ENCODE peak calls at places on chromosomes 6 and 20, in seven cellular contexts. One of them, this sample, is unnamed.

GRCh38 chr6:2865270-2866182 is 23.9 kb upstream of the SERPINB1 start:
- DNase-seq in cardiac muscle cell: no peak
- DNase-seq in brain microvascular endothelial cell: no peak
- DNase-seq in breast epithelium: no peak
- DNase-seq in PC-3: no peak
- DNase-seq in HAP-1: no peak
- DNase-seq in lower lobe of right lung: no peak
- DNase-seq in this sample: no peak

GRCh38 chr6:29528300-29528931 is 31.1 kb downstream of the UBD start:
- DNase-seq in lower lobe of right lung: no peak
- DNase-seq in PC-3: no peak
- DNase-seq in HAP-1: no peak
- DNase-seq in brain microvascular endothelial cell: no peak
- DNase-seq in breast epithelium: no peak
- DNase-seq in cardiac muscle cell: no peak
- DNase-seq in this sample: no peak

GRCh38 chr6:134630468-134631180 is 312.7 kb upstream of the SGK1 start:
- DNase-seq in cardiac muscle cell: no peak
- DNase-seq in HAP-1: no peak
- DNase-seq in lower lobe of right lung: no peak
- DNase-seq in brain microvascular endothelial cell: no peak
- DNase-seq in PC-3: no peak
- DNase-seq in breast epithelium: no peak
- DNase-seq in this sample: no peak

GRCh38 chr6:107670792-107671199 is 153.3 kb downstream of the SCML4 start:
- DNase-seq in breast epithelium: no peak
- DNase-seq in PC-3: peak; percentile 32
- DNase-seq in lower lobe of right lung: peak; percentile 71
- DNase-seq in cardiac muscle cell: peak; percentile 22
- DNase-seq in brain microvascular endothelial cell: peak; percentile 20
- DNase-seq in HAP-1: peak; percentile 28
- DNase-seq in this sample: no peak

GRCh38 chr6:36025932-36026327 is 1.5 kb upstream of the SLC26A8 start:
- DNase-seq in HAP-1: no peak
- DNase-seq in brain microvascular endothelial cell: peak; percentile 14
- DNase-seq in lower lobe of right lung: no peak
- DNase-seq in cardiac muscle cell: peak; percentile 19
- DNase-seq in breast epithelium: no peak
- DNase-seq in PC-3: peak; percentile 26
- DNase-seq in this sample: peak; percentile 39

GRCh38 chr6:127119361-127120108 is 1.1 kb downstream of the RSPO3 start:
- DNase-seq in breast epithelium: peak; percentile 50
- DNase-seq in lower lobe of right lung: peak; percentile 48
- DNase-seq in PC-3: no peak
- DNase-seq in brain microvascular endothelial cell: no peak
- DNase-seq in HAP-1: no peak
- DNase-seq in cardiac muscle cell: peak; percentile 42
- DNase-seq in this sample: no peak

GRCh38 chr20:22523499-22524392 is 60.6 kb downstream of the FOXA2 start:
- DNase-seq in lower lobe of right lung: no peak
- DNase-seq in cardiac muscle cell: no peak
- DNase-seq in PC-3: peak; percentile 82
- DNase-seq in breast epithelium: no peak
- DNase-seq in HAP-1: no peak
- DNase-seq in brain microvascular endothelial cell: no peak
- DNase-seq in this sample: no peak

GRCh38 chr20:49319204-49319809 is 41.5 kb upstream of the ZNFX1 start:
- DNase-seq in PC-3: no peak
- DNase-seq in brain microvascular endothelial cell: no peak
- DNase-seq in cardiac muscle cell: no peak
- DNase-seq in breast epithelium: no peak
- DNase-seq in lower lobe of right lung: no peak
- DNase-seq in HAP-1: no peak
- DNase-seq in this sample: no peak

GRCh38 chr20:50762435-50763201 is 31.2 kb downstream of the PARD6B start:
- DNase-seq in PC-3: peak; percentile 74
- DNase-seq in lower lobe of right lung: peak; percentile 60
- DNase-seq in HAP-1: no peak
- DNase-seq in breast epithelium: peak; percentile 87
- DNase-seq in brain microvascular endothelial cell: peak; percentile 52
- DNase-seq in cardiac muscle cell: no peak
- DNase-seq in this sample: no peak

GRCh38 chr6:21886601-21887091 is 293.1 kb downstream of the SOX4 start:
- DNase-seq in brain microvascular endothelial cell: peak; percentile 27
- DNase-seq in lower lobe of right lung: no peak
- DNase-seq in PC-3: peak; percentile 33
- DNase-seq in HAP-1: no peak
- DNase-seq in cardiac muscle cell: no peak
- DNase-seq in breast epithelium: no peak
- DNase-seq in this sample: no peak

GRCh38 chr20:52303281-52303950 is 111.8 kb upstream of the ZFP64 start:
- DNase-seq in lower lobe of right lung: no peak
- DNase-seq in PC-3: no peak
- DNase-seq in brain microvascular endothelial cell: no peak
- DNase-seq in HAP-1: no peak
- DNase-seq in cardiac muscle cell: no peak
- DNase-seq in breast epithelium: no peak
- DNase-seq in this sample: no peak

GRCh38 chr6:137834508-137834907 is 32.6 kb upstream of the TNFAIP3 start:
- DNase-seq in PC-3: no peak
- DNase-seq in brain microvascular endothelial cell: no peak
- DNase-seq in cardiac muscle cell: no peak
- DNase-seq in breast epithelium: no peak
- DNase-seq in lower lobe of right lung: no peak
- DNase-seq in HAP-1: no peak
- DNase-seq in this sample: no peak

GRCh38 chr6:108800510-108800909 is 47.7 kb upstream of the ARMC2 start:
- DNase-seq in breast epithelium: no peak
- DNase-seq in cardiac muscle cell: no peak
- DNase-seq in PC-3: no peak
- DNase-seq in brain microvascular endothelial cell: no peak
- DNase-seq in HAP-1: peak; percentile 72
- DNase-seq in lower lobe of right lung: no peak
- DNase-seq in this sample: no peak

GRCh38 chr6:53906842-53907241 is 112.0 kb downstream of the LRRC1 start:
- DNase-seq in HAP-1: no peak
- DNase-seq in lower lobe of right lung: no peak
- DNase-seq in brain microvascular endothelial cell: no peak
- DNase-seq in PC-3: no peak
- DNase-seq in cardiac muscle cell: no peak
- DNase-seq in breast epithelium: no peak
- DNase-seq in this sample: no peak

GRCh38 chr6:90375681-90376439 is 79.2 kb upstream of the BACH2 start:
- DNase-seq in brain microvascular endothelial cell: peak; percentile 71
- DNase-seq in HAP-1: no peak
- DNase-seq in PC-3: peak; percentile 79
- DNase-seq in lower lobe of right lung: no peak
- DNase-seq in cardiac muscle cell: no peak
- DNase-seq in breast epithelium: no peak
- DNase-seq in this sample: no peak

GRCh38 chr20:51272392-51272791 is 249.5 kb upstream of the KCNG1 start:
- DNase-seq in HAP-1: no peak
- DNase-seq in brain microvascular endothelial cell: peak; percentile 59
- DNase-seq in PC-3: no peak
- DNase-seq in lower lobe of right lung: no peak
- DNase-seq in breast epithelium: no peak
- DNase-seq in cardiac muscle cell: no peak
- DNase-seq in this sample: no peak

GRCh38 chr6:157172088-157172768 is 151.1 kb downstream of the TMEM242 start:
- DNase-seq in HAP-1: no peak
- DNase-seq in PC-3: no peak
- DNase-seq in breast epithelium: no peak
- DNase-seq in brain microvascular endothelial cell: no peak
- DNase-seq in cardiac muscle cell: no peak
- DNase-seq in lower lobe of right lung: no peak
- DNase-seq in this sample: no peak

GRCh38 chr6:99393366-99393697 is 663 bp downstream of the COQ3 start:
- DNase-seq in cardiac muscle cell: no peak
- DNase-seq in breast epithelium: no peak
- DNase-seq in PC-3: no peak
- DNase-seq in lower lobe of right lung: no peak
- DNase-seq in HAP-1: no peak
- DNase-seq in brain microvascular endothelial cell: no peak
- DNase-seq in this sample: no peak

GRCh38 chr20:3669710-3670367 is 6.6 kb upstream of the GFRA4 start:
- DNase-seq in breast epithelium: no peak
- DNase-seq in PC-3: no peak
- DNase-seq in HAP-1: no peak
- DNase-seq in brain microvascular endothelial cell: no peak
- DNase-seq in lower lobe of right lung: no peak
- DNase-seq in cardiac muscle cell: no peak
- DNase-seq in this sample: no peak

GRCh38 chr6:157317129-157317814 is 6.0 kb downstream of the TMEM242 start:
- DNase-seq in cardiac muscle cell: no peak
- DNase-seq in brain microvascular endothelial cell: peak; percentile 95
- DNase-seq in PC-3: peak; percentile 91
- DNase-seq in HAP-1: no peak
- DNase-seq in lower lobe of right lung: no peak
- DNase-seq in breast epithelium: peak; percentile 78
- DNase-seq in this sample: no peak

GRCh38 chr6:143037470-143037869 is 23.2 kb upstream of the AIG1 start:
- DNase-seq in breast epithelium: no peak
- DNase-seq in PC-3: no peak
- DNase-seq in brain microvascular endothelial cell: no peak
- DNase-seq in lower lobe of right lung: no peak
- DNase-seq in HAP-1: no peak
- DNase-seq in cardiac muscle cell: no peak
- DNase-seq in this sample: no peak

GRCh38 chr6:20379231-20379630 is 22.4 kb upstream of the E2F3 start:
- DNase-seq in breast epithelium: no peak
- DNase-seq in PC-3: no peak
- DNase-seq in lower lobe of right lung: no peak
- DNase-seq in cardiac muscle cell: no peak
- DNase-seq in brain microvascular endothelial cell: no peak
- DNase-seq in HAP-1: no peak
- DNase-seq in this sample: no peak

GRCh38 chr20:11140359-11140758 is 466.6 kb upstream of the JAG1 start:
- DNase-seq in brain microvascular endothelial cell: peak; percentile 87
- DNase-seq in PC-3: peak; percentile 96
- DNase-seq in breast epithelium: no peak
- DNase-seq in cardiac muscle cell: no peak
- DNase-seq in lower lobe of right lung: no peak
- DNase-seq in HAP-1: no peak
- DNase-seq in this sample: no peak

GRCh38 chr6:3211681-3212080 is 15.8 kb downstream of the TUBB2B start:
- DNase-seq in lower lobe of right lung: no peak
- DNase-seq in cardiac muscle cell: no peak
- DNase-seq in brain microvascular endothelial cell: no peak
- DNase-seq in breast epithelium: no peak
- DNase-seq in PC-3: no peak
- DNase-seq in HAP-1: no peak
- DNase-seq in this sample: no peak

GRCh38 chr20:45857836-45858250 is 429 bp downstream of the ZSWIM3 start:
- DNase-seq in PC-3: no peak
- DNase-seq in brain microvascular endothelial cell: no peak
- DNase-seq in lower lobe of right lung: no peak
- DNase-seq in cardiac muscle cell: no peak
- DNase-seq in HAP-1: peak; percentile 47
- DNase-seq in breast epithelium: no peak
- DNase-seq in this sample: no peak

GRCh38 chr6:50849781-50850180 is 31.1 kb downstream of the TFAP2B start:
- DNase-seq in breast epithelium: no peak
- DNase-seq in PC-3: no peak
- DNase-seq in lower lobe of right lung: no peak
- DNase-seq in brain microvascular endothelial cell: no peak
- DNase-seq in cardiac muscle cell: no peak
- DNase-seq in HAP-1: no peak
- DNase-seq in this sample: no peak
- H3K4me3 ChIP-seq in breast epithelium: peak overlapping the region; percentile 69
- H3K4me3 ChIP-seq in PC-3: peak overlapping the region; percentile 57
- H3K4me3 ChIP-seq in lower lobe of right lung: no peak overlapping the region
- H3K4me3 ChIP-seq in brain microvascular endothelial cell: peak overlapping the region; percentile 43
- H3K4me3 ChIP-seq in cardiac muscle cell: peak overlapping the region; percentile 27
- H3K4me3 ChIP-seq in HAP-1: no peak overlapping the region
- H3K4me3 ChIP-seq in this sample: peak overlapping the region; percentile 50

DNA sequence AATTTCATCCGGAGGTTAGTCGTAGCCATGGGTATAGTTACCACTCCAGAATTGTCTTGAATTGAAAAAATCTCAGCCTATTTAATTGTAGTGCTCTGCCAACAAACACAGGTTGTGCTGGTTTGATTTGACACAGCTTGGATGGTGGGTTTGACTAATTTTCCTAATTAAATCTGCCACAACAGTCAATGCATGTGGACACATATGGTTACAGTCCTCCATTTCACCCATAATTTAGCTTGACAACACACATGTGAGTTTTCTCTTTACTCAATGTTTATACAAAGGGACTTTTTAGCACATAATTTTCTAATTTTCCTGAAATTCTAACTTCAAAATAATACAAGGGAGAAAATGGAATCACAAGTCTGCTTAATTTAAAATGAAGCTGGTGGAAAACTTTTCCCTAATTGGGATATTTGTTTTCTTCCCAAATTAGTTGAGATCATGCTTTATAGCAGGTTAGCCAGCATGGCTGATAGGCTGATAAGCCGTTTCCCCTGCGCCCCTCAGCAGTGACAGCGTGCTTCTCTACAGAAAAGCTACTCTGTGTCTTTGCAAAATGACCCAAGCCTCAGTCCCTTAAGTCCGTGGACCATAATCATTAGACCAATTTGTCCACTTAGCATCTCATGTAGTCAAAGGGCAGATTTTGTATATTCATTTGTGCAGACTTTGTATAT is 463.5 kb upstream of the FLRT3 start:
- DNase-seq in PC-3: no peak
- DNase-seq in HAP-1: no peak
- DNase-seq in breast epithelium: no peak
- DNase-seq in cardiac muscle cell: no peak
- DNase-seq in lower lobe of right lung: no peak
- DNase-seq in brain microvascular endothelial cell: no peak
- DNase-seq in this sample: no peak
- H3K36me3 ChIP-seq in PC-3: no peaks in the 10 kb centered on the region
- H3K36me3 ChIP-seq in HAP-1: no peaks in the 10 kb centered on the region
- H3K36me3 ChIP-seq in breast epithelium: no peaks in the 10 kb centered on the region
- H3K36me3 ChIP-seq in cardiac muscle cell: no peaks in the 10 kb centered on the region
- H3K36me3 ChIP-seq in lower lobe of right lung: no peaks in the 10 kb centered on the region
- H3K36me3 ChIP-seq in brain microvascular endothelial cell: no peaks in the 10 kb centered on the region
- H3K36me3 ChIP-seq in this sample: no peaks in the 10 kb centered on the region

DNA sequence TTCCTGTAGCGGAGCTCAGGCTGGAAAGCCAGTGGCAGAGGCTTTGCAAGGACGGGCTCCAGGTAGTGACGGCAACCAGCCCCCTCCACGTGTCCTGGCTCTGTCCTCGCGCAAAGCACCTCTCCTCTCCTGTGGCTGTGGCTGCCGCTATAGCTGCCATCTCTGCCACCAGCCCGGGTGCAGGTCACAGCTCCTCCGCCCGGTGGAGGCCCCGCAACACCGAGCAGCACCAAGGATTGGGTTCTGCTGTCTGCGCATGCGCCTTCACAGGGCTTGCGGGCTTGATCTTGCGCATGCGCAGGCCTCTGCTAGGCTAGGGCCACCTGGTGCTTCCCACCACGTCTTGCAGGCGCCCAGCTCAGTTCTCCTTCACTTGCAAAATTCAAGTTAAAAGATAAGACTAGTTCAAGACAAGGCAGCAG is 625.4 kb downstream of the QKI start:
- DNase-seq in lower lobe of right lung: peak; percentile 68
- DNase-seq in HAP-1: no peak
- DNase-seq in PC-3: no peak
- DNase-seq in brain microvascular endothelial cell: no peak
- DNase-seq in cardiac muscle cell: no peak
- DNase-seq in breast epithelium: no peak
- DNase-seq in this sample: no peak
- H3K4me3 ChIP-seq in lower lobe of right lung: peak overlapping the region; percentile 25
- H3K4me3 ChIP-seq in HAP-1: no peak overlapping the region
- H3K4me3 ChIP-seq in PC-3: no peak overlapping the region
- H3K4me3 ChIP-seq in brain microvascular endothelial cell: peak overlapping the region; percentile 17
- H3K4me3 ChIP-seq in cardiac muscle cell: no peak overlapping the region
- H3K4me3 ChIP-seq in breast epithelium: peak overlapping the region; percentile 7
- H3K4me3 ChIP-seq in this sample: no peak overlapping the region

GRCh38 chr20:39813190-39813829 is 851.2 kb downstream of the DHX35 start:
- DNase-seq in brain microvascular endothelial cell: no peak
- DNase-seq in HAP-1: no peak
- DNase-seq in cardiac muscle cell: no peak
- DNase-seq in PC-3: no peak
- DNase-seq in breast epithelium: no peak
- DNase-seq in lower lobe of right lung: no peak
- DNase-seq in this sample: no peak
- H3K36me3 ChIP-seq in brain microvascular endothelial cell: no peaks in the 10 kb centered on the region
- H3K36me3 ChIP-seq in HAP-1: no peaks in the 10 kb centered on the region
- H3K36me3 ChIP-seq in cardiac muscle cell: no peaks in the 10 kb centered on the region
- H3K36me3 ChIP-seq in PC-3: no peaks in the 10 kb centered on the region
- H3K36me3 ChIP-seq in breast epithelium: no peaks in the 10 kb centered on the region
- H3K36me3 ChIP-seq in lower lobe of right lung: no peaks in the 10 kb centered on the region
- H3K36me3 ChIP-seq in this sample: no peaks in the 10 kb centered on the region